ENCODE peak calls at places on chromosomes 4 and X, in five cellular contexts. C, L, V, Q and U are unnamed samples.

GRCh38 chrX:115367455-115367854 is 77.9 kb downstream of the LUZP4 start:
- DNase-seq in C (peak; percentile 56), L (no peak), V (no peak), Q (peak; percentile 83), U (no peak)

GRCh38 chr4:57309658-57310057 is 199.5 kb upstream of the IGFBP7 start:
- DNase-seq in C (no peak), L (no peak), V (no peak), Q (no peak), U (no peak)

GRCh38 chr4:167282171-167282864 is 48.0 kb upstream of the SPOCK3 start:
- DNase-seq in C (no peak), L (no peak), V (no peak), Q (peak; percentile 20), U (no peak)

GRCh38 chr4:168830777-168831512 is 179.1 kb downstream of the CBR4 start:
- DNase-seq in C (no peak), L (no peak), V (no peak), Q (no peak), U (no peak)

GRCh38 chr4:164252286-164252685 is 501.6 kb upstream of the SMIM31 start:
- DNase-seq in C (no peak), L (no peak), V (no peak), Q (no peak), U (no peak)

GRCh38 chr4:8695237-8696219 is 103.0 kb downstream of the CPZ start:
- DNase-seq in C (no peak), L (no peak), V (no peak), Q (no peak), U (no peak)

GRCh38 chr4:130124066-130124465 is 1028.1 kb downstream of the C4orf33 start:
- DNase-seq in C (no peak), L (no peak), V (no peak), Q (no peak), U (no peak)

GRCh38 chrX:9258346-9259104 is 206.3 kb upstream of the TBL1X start:
- DNase-seq in C (no peak), L (no peak), V (no peak), Q (no peak), U (no peak)

GRCh38 chrX:45329217-45329616 is 128.5 kb upstream of the DIPK2B start:
- DNase-seq in C (no peak), L (no peak), V (no peak), Q (no peak), U (no peak)

GRCh38 chr4:15488658-15489470 is 19.2 kb downstream of the CC2D2A start:
- DNase-seq in C (peak; percentile 95), L (no peak), V (no peak), Q (no peak), U (no peak)

GRCh38 chr4:1969928-1970723 is 38.6 kb downstream of the NELFA start:
- DNase-seq in C (no peak), L (no peak), V (no peak), Q (no peak), U (no peak)

GRCh38 chrX:45669715-45670360 is 469.2 kb upstream of the DIPK2B start:
- DNase-seq in C (peak; percentile 38), L (no peak), V (no peak), Q (no peak), U (no peak)

GRCh38 chrX:34813618-34814017 is 129.0 kb upstream of the FAM47B start:
- DNase-seq in C (peak; percentile 70), L (no peak), V (no peak), Q (no peak), U (no peak)

GRCh38 chr4:153409412-153409811 is 56.7 kb upstream of the TMEM131L start:
- DNase-seq in C (peak; percentile 89), L (no peak), V (no peak), Q (peak; percentile 41), U (no peak)

GRCh38 chrX:21781525-21781924 is 23.6 kb upstream of the SMPX start:
- DNase-seq in C (peak; percentile 1), L (no peak), V (no peak), Q (no peak), U (no peak)

GRCh38 chrX:38799995-38800394 is 1.3 kb upstream of the MID1IP1 start:
- DNase-seq in C (no peak), L (no peak), V (peak; percentile 39), Q (no peak), U (no peak)

GRCh38 chr4:8346838-8347605 is 77.5 kb downstream of the HTRA3 start:
- DNase-seq in C (no peak), L (no peak), V (no peak), Q (peak; percentile 9), U (no peak)

GRCh38 chr4:168076989-168077725 is 15.2 kb upstream of the ANXA10 start:
- DNase-seq in C (peak; percentile 71), L (no peak), V (peak; percentile 52), Q (peak; percentile 81), U (peak; percentile 49)

GRCh38 chr4:114399085-114399484 is 199.5 kb upstream of the UGT8 start:
- DNase-seq in C (no peak), L (no peak), V (no peak), Q (no peak), U (no peak)

GRCh38 chrX:8189096-8189830 is 18.2 kb upstream of the VCX2 start:
- DNase-seq in C (no peak), L (no peak), V (no peak), Q (no peak), U (no peak)

GRCh38 chrX:139058831-139059495 is 347.4 kb upstream of the FGF13 start:
- DNase-seq in C (no peak), L (no peak), V (no peak), Q (no peak), U (peak; percentile 35)

GRCh38 chr4:166162327-166162726 is 289.3 kb downstream of the TLL1 start:
- DNase-seq in C (no peak), L (no peak), V (no peak), Q (no peak), U (no peak)

GRCh38 chr4:141174457-141174856 is 41.2 kb upstream of the RNF150 start:
- DNase-seq in C (no peak), L (no peak), V (no peak), Q (no peak), U (no peak)

GRCh38 chrX:27008486-27008885 is 454.7 kb downstream of the PPP4R3C start:
- DNase-seq in C (no peak), L (no peak), V (no peak), Q (no peak), U (no peak)

GRCh38 chr4:67929447-67929846 is 33.8 kb downstream of the TMPRSS11A start:
- DNase-seq in C (peak; percentile 32), L (no peak), V (no peak), Q (no peak), U (no peak)

GRCh38 chrX:79933938-79934337 is 80.6 kb upstream of the TBX22 start:
- DNase-seq in C (no peak), L (no peak), V (no peak), Q (no peak), U (no peak)

GRCh38 chr4:124118061-124118460 is 594.5 kb downstream of the ANKRD50 start:
- DNase-seq in C (no peak), L (no peak), V (no peak), Q (peak; percentile 7), U (no peak)

GRCh38 chrX:4674028-4674782 is 960.8 kb upstream of the PRKX start:
- DNase-seq in C (no peak), L (no peak), V (no peak), Q (no peak), U (peak; percentile 71)

GRCh38 chr4:761739-762138 is 56.1 kb downstream of the PCGF3 start:
- DNase-seq in C (no peak), L (no peak), V (no peak), Q (no peak), U (no peak)

GRCh38 chr4:11587797-11588196 is 159.1 kb upstream of the HS3ST1 start:
- DNase-seq in C (no peak), L (no peak), V (no peak), Q (no peak), U (no peak)

GRCh38 chr4:120843840-120844527 is 78.5 kb downstream of the PRDM5 start:
- DNase-seq in C (no peak), L (no peak), V (peak; percentile 32), Q (no peak), U (no peak)

GRCh38 chrX:84046403-84046984 is 141.5 kb downstream of the RPS6KA6 start:
- DNase-seq in C (peak; percentile 38), L (peak; percentile 1), V (peak; percentile 15), Q (peak; percentile 9), U (no peak)
- TF ChIP-seq CTCF in C (peak; percentile 72), L (peak; percentile 83), V (peak; percentile 73), Q (peak; percentile 43), U (peak; percentile 88)

GRCh38 chr4:108119199-108119800 is 49.4 kb downstream of the LEF1 start:
- DNase-seq in C (no peak), L (no peak), V (no peak), Q (no peak), U (no peak)

GRCh38 chr4:108116423-108117168 is 52.1 kb downstream of the LEF1 start:
- DNase-seq in C (no peak), L (no peak), V (peak; percentile 49), Q (no peak), U (no peak)

GRCh38 chr4:108118505-108118904 is 50.2 kb downstream of the LEF1 start:
- DNase-seq in C (no peak), L (no peak), V (peak; percentile 20), Q (no peak), U (peak; percentile 6)

GRCh38 chr4:108115168-108115526 is 53.6 kb downstream of the LEF1 start:
- DNase-seq in C (no peak), L (no peak), V (no peak), Q (no peak), U (no peak)

DNA sequence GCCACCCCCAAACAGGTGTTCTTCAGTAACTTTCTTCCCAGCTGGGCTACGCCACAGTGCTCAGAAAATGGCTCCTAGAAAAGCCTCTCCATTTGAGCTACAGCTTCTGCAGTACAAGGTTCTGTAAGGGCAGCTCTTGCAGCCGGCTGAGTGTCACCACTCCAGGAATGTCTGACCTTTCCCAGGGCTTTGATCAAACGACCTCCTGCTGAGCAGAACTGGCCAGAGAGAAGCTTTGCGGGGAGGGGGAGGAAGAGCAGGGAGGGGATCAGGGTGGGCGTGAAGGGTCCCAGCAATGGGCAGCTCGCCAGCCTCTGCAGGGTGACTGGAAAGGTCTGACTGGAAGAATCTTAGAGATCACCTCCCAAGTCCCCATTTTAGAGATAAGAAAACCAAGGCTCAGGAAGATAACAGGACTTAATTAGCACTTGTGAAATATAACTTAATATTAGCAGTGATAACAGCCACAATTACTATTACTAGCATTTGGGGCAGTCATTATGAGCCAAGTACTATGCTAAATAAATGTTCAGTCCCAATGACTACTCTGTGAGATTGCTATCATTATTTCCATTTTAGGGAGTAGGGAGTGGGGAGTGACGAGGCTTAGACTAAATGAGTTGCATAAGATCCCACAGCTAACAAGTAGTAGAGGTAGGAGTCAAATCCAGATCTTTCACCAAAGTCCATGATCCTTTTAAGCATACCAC is 51.1 kb downstream of the LEF1 start:
- DNase-seq in C (no peak), L (no peak), V (peak; percentile 39), Q (no peak), U (no peak)
- H3K4me1 ChIP-seq in C (no peaks in the 10 kb centered on the region), L (no peaks in the 10 kb centered on the region), V (peaks cover 85% of the 10 kb centered on the region), Q (no peaks in the 10 kb centered on the region), U (peaks cover 16% of the 10 kb centered on the region)

DNA sequence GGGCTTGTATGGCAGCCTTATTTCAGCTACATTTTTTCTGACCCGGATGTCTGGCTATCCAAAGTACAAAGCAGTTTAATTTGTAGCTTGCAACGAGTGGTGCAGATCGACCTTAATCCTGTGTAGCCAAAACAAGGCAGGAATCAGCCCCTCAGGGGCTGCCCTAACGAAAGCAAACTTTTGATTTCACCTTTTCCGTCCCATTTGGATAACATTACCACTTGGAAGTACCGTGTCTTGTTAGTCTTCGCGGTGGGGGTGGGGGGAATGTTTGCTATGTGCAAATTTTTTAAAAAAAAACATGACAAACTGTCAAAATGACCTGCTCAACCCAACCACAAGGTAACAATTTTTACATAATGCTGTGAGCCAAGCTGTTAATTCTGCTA is 766 bp upstream of the DNAJB14 start:
- DNase-seq in C (no peak), L (no peak), V (no peak), Q (peak; percentile 3), U (no peak)
- H4K20me1 ChIP-seq in C (peaks cover 22% of the 10 kb centered on the region), L (peaks cover 3% of the 10 kb centered on the region), V (peaks cover 24% of the 10 kb centered on the region), Q (no peaks in the 10 kb centered on the region), U (peaks cover 8% of the 10 kb centered on the region)

GRCh38 chr4:36824682-36825081 is 419.9 kb upstream of the NWD2 start:
- DNase-seq in C (no peak), L (no peak), V (peak; percentile 0), Q (no peak), U (no peak)
- TF ChIP-seq CTCF in C (no peak), L (peak; percentile 22), V (peak; percentile 49), Q (no peak), U (peak; percentile 50)